ENCODE peak calls at places on chromosomes 1 and 21, in four cellular contexts. J, N, Z and Q are unnamed samples.

GRCh38 chr1:4027492-4028138 is 127.5 kb upstream of the C1orf174 start:
- DNase-seq in J (no peak), N (no peak), Z (no peak), Q (peak; percentile 96)

GRCh38 chr1:99268021-99268420 is 3.7 kb downstream of the PLPPR4 start:
- DNase-seq in J (peak; percentile 50), N (no peak), Z (no peak), Q (no peak)

GRCh38 chr1:7382971-7383370 is 388.1 kb upstream of the VAMP3 start:
- DNase-seq in J (no peak), N (no peak), Z (no peak), Q (no peak)

GRCh38 chr21:44535963-44536362 is 4.0 kb downstream of the KRTAP10-1 start:
- DNase-seq in J (no peak), N (no peak), Z (no peak), Q (no peak)

GRCh38 chr1:153921803-153922075 is 1.0 kb downstream of the GATAD2B start:
- DNase-seq in J (no peak), N (peak; percentile 6), Z (peak; percentile 4), Q (peak; percentile 32)

GRCh38 chr1:21325231-21325718 is 35.0 kb upstream of the ECE1 start:
- DNase-seq in J (no peak), N (no peak), Z (no peak), Q (peak; percentile 63)

GRCh38 chr1:166811691-166812090 is 27.6 kb upstream of the POGK start:
- DNase-seq in J (peak; percentile 34), N (peak; percentile 82), Z (no peak), Q (no peak)

GRCh38 chr21:14864211-14865021 is 200.4 kb downstream of the NRIP1 start:
- DNase-seq in J (peak; percentile 86), N (peak; percentile 80), Z (peak; percentile 12), Q (peak; percentile 9)

GRCh38 chr1:88612783-88613182 is 71.3 kb upstream of the PKN2 start:
- DNase-seq in J (no peak), N (no peak), Z (no peak), Q (no peak)

GRCh38 chr1:212606734-212607205 is 1.8 kb upstream of the ATF3 start:
- DNase-seq in J (no peak), N (no peak), Z (peak; percentile 47), Q (no peak)

GRCh38 chr1:147470079-147470478 is 71.2 kb upstream of the BCL9 start:
- DNase-seq in J (no peak), N (no peak), Z (no peak), Q (no peak)
- H3K4me1 ChIP-seq in J (no peaks in the 10 kb centered on the region), N (no peaks in the 10 kb centered on the region), Z (no peaks in the 10 kb centered on the region), Q (no peaks in the 10 kb centered on the region)

GRCh38 chr1:156121441-156121840 is 6.9 kb downstream of the LMNA start:
- DNase-seq in J (no peak), N (no peak), Z (no peak), Q (no peak)
- H3K4me3 ChIP-seq in J (no peak overlapping the region), N (peak overlapping the region; percentile 18), Z (no peak overlapping the region), Q (no peak overlapping the region)

DNA sequence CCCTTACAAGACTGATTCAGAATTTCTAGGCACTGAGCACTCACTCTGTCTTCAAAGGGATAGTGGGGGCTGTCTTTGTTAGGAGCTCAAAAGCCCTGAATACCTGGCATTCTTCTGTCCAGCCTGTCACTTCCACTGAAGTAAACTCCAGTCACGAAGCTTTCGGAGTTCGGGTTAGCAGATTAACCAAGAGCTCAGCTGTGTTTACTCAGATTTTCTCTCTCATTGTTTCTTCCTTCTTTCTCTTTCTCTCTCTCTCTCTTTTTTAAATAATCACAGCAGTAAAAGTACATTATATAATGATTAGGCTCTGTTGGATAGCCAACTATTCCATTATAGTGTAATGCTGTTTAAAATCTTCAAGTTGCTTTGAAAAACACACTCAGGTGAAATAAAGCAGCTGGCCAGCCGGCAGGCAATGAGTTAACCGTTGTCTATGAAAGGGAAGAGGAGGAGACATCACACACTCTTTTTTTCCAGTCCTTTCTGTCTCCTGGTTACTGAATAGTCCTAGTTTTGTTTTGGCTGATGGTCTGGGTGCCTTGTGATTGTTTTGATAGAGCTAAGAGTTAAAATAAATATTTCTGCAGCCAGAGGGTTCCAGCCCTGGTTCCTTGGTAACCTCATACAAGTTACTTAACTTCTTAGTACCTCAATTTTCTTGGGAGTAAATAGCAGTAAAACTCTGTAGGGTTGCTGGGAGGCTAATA is 89.8 kb downstream of the ADSS2 start:
- DNase-seq in J (peak; percentile 86), N (peak; percentile 84), Z (no peak), Q (no peak)
- H2AFZ ChIP-seq in J (peak overlapping the region; percentile 85), N (peak overlapping the region; percentile 74), Z (peak overlapping the region; percentile 71), Q (no peak overlapping the region)

DNA sequence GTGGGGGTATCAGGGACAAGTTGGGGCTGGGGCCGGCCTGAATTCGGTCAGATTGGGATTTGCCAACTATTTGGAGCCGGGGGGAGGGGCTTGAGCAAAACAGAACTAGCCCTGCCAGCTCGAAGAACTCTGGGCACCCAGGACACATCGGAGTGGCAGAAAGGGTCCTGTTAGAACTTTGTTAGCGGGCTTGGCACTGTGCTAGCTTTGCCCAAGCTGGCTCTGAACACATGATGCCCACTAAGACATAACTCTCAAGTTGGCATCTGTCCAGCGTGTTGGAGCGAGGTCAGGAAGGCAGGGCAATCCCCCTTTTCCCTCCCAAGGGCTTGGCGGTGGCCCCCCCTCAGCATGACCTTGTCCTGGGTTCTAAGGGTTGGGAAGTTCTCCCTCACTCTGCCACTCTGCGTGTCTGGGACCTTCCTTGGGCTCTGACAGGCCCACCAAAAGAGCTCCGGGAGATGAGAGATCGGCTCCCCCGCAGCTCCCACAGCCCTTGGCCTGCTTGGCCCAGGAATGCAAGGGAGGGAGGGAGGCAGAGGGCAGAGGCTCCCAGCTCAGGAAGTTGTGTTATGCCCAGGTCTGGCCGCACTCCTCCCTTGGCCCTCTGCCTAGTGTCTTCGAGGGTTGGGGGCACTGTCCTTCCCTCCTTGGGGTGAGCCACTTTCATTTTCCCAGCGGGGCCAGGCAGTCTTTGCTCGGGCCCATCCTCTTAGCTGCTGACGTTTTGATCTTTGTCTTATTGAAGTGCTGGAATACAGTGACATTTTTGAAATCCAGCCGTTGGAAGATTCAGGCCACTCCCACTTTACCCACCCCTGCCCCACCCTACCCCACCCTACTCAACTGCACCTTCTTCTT is 1.2 kb downstream of the LMNA start:
- DNase-seq in J (peak; percentile 65), N (peak; percentile 56), Z (peak; percentile 64), Q (no peak)
- H3K4me1 ChIP-seq in J (peaks cover 26% of the 10 kb centered on the region), N (peaks cover 28% of the 10 kb centered on the region), Z (peaks cover 52% of the 10 kb centered on the region), Q (no peaks in the 10 kb centered on the region)

DNA sequence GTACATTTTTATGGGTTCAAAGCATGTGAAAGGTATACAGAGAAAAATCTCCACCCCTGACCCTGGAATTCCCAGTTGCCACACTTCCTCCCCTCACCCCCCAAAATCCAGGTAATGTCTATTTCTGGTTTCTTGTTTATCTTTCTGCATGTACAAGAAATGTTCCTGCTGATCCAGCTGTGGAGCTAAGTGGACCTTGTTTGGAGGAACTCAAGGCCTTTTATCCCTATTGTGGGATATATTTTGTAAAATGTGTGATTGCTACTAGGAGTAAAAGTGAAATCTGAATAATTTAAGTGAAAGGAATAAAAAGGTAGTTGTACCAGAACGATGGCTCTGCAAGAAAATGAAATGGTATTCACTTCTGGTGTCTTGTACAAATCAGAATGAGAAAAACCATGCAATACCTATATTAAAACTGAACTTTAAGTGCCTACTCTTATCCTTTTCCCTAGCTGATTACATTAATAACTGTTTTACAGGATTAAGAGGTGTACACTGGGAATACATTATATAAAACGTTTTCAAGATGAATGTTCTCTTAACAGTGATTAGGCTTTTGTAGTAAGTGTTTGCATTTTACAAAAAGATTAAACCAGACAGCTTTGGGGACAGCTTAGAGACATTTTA is 3.1 kb downstream of the SPEN start:
- DNase-seq in J (no peak), N (no peak), Z (no peak), Q (no peak)
- H3K4me3 ChIP-seq in J (no peak overlapping the region), N (peak overlapping the region; percentile 87), Z (peak overlapping the region; percentile 80), Q (peak overlapping the region; percentile 87)